ENCODE peak calls at places on chromosome 7, in seven cellular contexts. One of them, this sample, is unnamed.

GRCh38 chr7:31047282-31047681 is 4.8 kb upstream of the ADCYAP1R1 start:
- DNase-seq in LoVo: no peak
- DNase-seq in IMR-90: no peak
- DNase-seq in heart left ventricle: no peak
- DNase-seq in stimulated activated CD4-positive, alpha-beta T cell treated with anti-CD3 and anti-CD28 coated beads, Interleukin-4, amount 100 ng/mL, for 4 hours: no peak
- DNase-seq in cardiac fibroblast: no peak
- DNase-seq in activated T-cell treated with anti-CD3 and anti-CD28 coated beads for 48 hours: no peak
- DNase-seq in this sample: no peak

GRCh38 chr7:53518319-53518718 is 482.9 kb downstream of the POM121L12 start:
- DNase-seq in heart left ventricle: no peak
- DNase-seq in stimulated activated CD4-positive, alpha-beta T cell treated with anti-CD3 and anti-CD28 coated beads, Interleukin-4, amount 100 ng/mL, for 4 hours: no peak
- DNase-seq in IMR-90: no peak
- DNase-seq in LoVo: no peak
- DNase-seq in activated T-cell treated with anti-CD3 and anti-CD28 coated beads for 48 hours: no peak
- DNase-seq in cardiac fibroblast: no peak
- DNase-seq in this sample: no peak

GRCh38 chr7:138999414-138999813 is 18.2 kb upstream of the KIAA1549 start:
- DNase-seq in stimulated activated CD4-positive, alpha-beta T cell treated with anti-CD3 and anti-CD28 coated beads, Interleukin-4, amount 100 ng/mL, for 4 hours: no peak
- DNase-seq in LoVo: no peak
- DNase-seq in activated T-cell treated with anti-CD3 and anti-CD28 coated beads for 48 hours: no peak
- DNase-seq in heart left ventricle: no peak
- DNase-seq in IMR-90: no peak
- DNase-seq in cardiac fibroblast: no peak
- DNase-seq in this sample: no peak

GRCh38 chr7:138785587-138786437 is 12.0 kb upstream of the TMEM213 start:
- DNase-seq in activated T-cell treated with anti-CD3 and anti-CD28 coated beads for 48 hours: no peak
- DNase-seq in IMR-90: peak
- DNase-seq in LoVo: peak
- DNase-seq in heart left ventricle: no peak
- DNase-seq in cardiac fibroblast: peak
- DNase-seq in stimulated activated CD4-positive, alpha-beta T cell treated with anti-CD3 and anti-CD28 coated beads, Interleukin-4, amount 100 ng/mL, for 4 hours: no peak
- DNase-seq in this sample: peak

GRCh38 chr7:44847509-44847919 is 373 bp downstream of the H2AZ2 start:
- DNase-seq in cardiac fibroblast: peak
- DNase-seq in LoVo: peak
- DNase-seq in heart left ventricle: peak
- DNase-seq in activated T-cell treated with anti-CD3 and anti-CD28 coated beads for 48 hours: peak
- DNase-seq in IMR-90: peak
- DNase-seq in stimulated activated CD4-positive, alpha-beta T cell treated with anti-CD3 and anti-CD28 coated beads, Interleukin-4, amount 100 ng/mL, for 4 hours: peak
- DNase-seq in this sample: peak

GRCh38 chr7:20647051-20647450 is 31.6 kb downstream of the ABCB5 start:
- DNase-seq in IMR-90: no peak
- DNase-seq in heart left ventricle: no peak
- DNase-seq in stimulated activated CD4-positive, alpha-beta T cell treated with anti-CD3 and anti-CD28 coated beads, Interleukin-4, amount 100 ng/mL, for 4 hours: no peak
- DNase-seq in cardiac fibroblast: no peak
- DNase-seq in LoVo: no peak
- DNase-seq in activated T-cell treated with anti-CD3 and anti-CD28 coated beads for 48 hours: no peak
- DNase-seq in this sample: no peak

GRCh38 chr7:123645516-123645915 is 10.2 kb upstream of the LMOD2 start:
- DNase-seq in IMR-90: no peak
- DNase-seq in stimulated activated CD4-positive, alpha-beta T cell treated with anti-CD3 and anti-CD28 coated beads, Interleukin-4, amount 100 ng/mL, for 4 hours: no peak
- DNase-seq in cardiac fibroblast: peak
- DNase-seq in activated T-cell treated with anti-CD3 and anti-CD28 coated beads for 48 hours: no peak
- DNase-seq in heart left ventricle: peak
- DNase-seq in LoVo: no peak
- DNase-seq in this sample: no peak

GRCh38 chr7:31767686-31768358 is 80.8 kb downstream of the PPP1R17 start:
- DNase-seq in stimulated activated CD4-positive, alpha-beta T cell treated with anti-CD3 and anti-CD28 coated beads, Interleukin-4, amount 100 ng/mL, for 4 hours: no peak
- DNase-seq in heart left ventricle: no peak
- DNase-seq in activated T-cell treated with anti-CD3 and anti-CD28 coated beads for 48 hours: no peak
- DNase-seq in cardiac fibroblast: no peak
- DNase-seq in LoVo: no peak
- DNase-seq in IMR-90: no peak
- DNase-seq in this sample: no peak

GRCh38 chr7:159197066-159197975 is 52.7 kb upstream of the VIPR2 start:
- DNase-seq in activated T-cell treated with anti-CD3 and anti-CD28 coated beads for 48 hours: peak
- DNase-seq in LoVo: no peak
- DNase-seq in heart left ventricle: no peak
- DNase-seq in cardiac fibroblast: no peak
- DNase-seq in stimulated activated CD4-positive, alpha-beta T cell treated with anti-CD3 and anti-CD28 coated beads, Interleukin-4, amount 100 ng/mL, for 4 hours: peak
- DNase-seq in IMR-90: no peak
- DNase-seq in this sample: no peak

GRCh38 chr7:33459340-33459751 is 330.0 kb downstream of the BBS9 start:
- DNase-seq in LoVo: peak
- DNase-seq in heart left ventricle: no peak
- DNase-seq in IMR-90: peak
- DNase-seq in stimulated activated CD4-positive, alpha-beta T cell treated with anti-CD3 and anti-CD28 coated beads, Interleukin-4, amount 100 ng/mL, for 4 hours: no peak
- DNase-seq in activated T-cell treated with anti-CD3 and anti-CD28 coated beads for 48 hours: no peak
- DNase-seq in cardiac fibroblast: peak
- DNase-seq in this sample: peak

GRCh38 chr7:21550821-21551531 is 8.1 kb downstream of the DNAH11 start:
- DNase-seq in IMR-90: no peak
- DNase-seq in LoVo: peak
- DNase-seq in activated T-cell treated with anti-CD3 and anti-CD28 coated beads for 48 hours: no peak
- DNase-seq in cardiac fibroblast: no peak
- DNase-seq in stimulated activated CD4-positive, alpha-beta T cell treated with anti-CD3 and anti-CD28 coated beads, Interleukin-4, amount 100 ng/mL, for 4 hours: no peak
- DNase-seq in heart left ventricle: no peak
- DNase-seq in this sample: no peak

GRCh38 chr7:148959726-148960125 is 68.6 kb downstream of the PDIA4 start:
- DNase-seq in IMR-90: no peak
- DNase-seq in stimulated activated CD4-positive, alpha-beta T cell treated with anti-CD3 and anti-CD28 coated beads, Interleukin-4, amount 100 ng/mL, for 4 hours: no peak
- DNase-seq in heart left ventricle: no peak
- DNase-seq in LoVo: no peak
- DNase-seq in activated T-cell treated with anti-CD3 and anti-CD28 coated beads for 48 hours: no peak
- DNase-seq in cardiac fibroblast: no peak
- DNase-seq in this sample: no peak

GRCh38 chr7:25259487-25260243 is 31.4 kb upstream of the NPVF start:
- DNase-seq in LoVo: peak
- DNase-seq in heart left ventricle: peak
- DNase-seq in cardiac fibroblast: peak
- DNase-seq in stimulated activated CD4-positive, alpha-beta T cell treated with anti-CD3 and anti-CD28 coated beads, Interleukin-4, amount 100 ng/mL, for 4 hours: peak
- DNase-seq in IMR-90: peak
- DNase-seq in activated T-cell treated with anti-CD3 and anti-CD28 coated beads for 48 hours: peak
- DNase-seq in this sample: peak

GRCh38 chr7:36300696-36301350 is 88.8 kb upstream of the ANLN start:
- DNase-seq in activated T-cell treated with anti-CD3 and anti-CD28 coated beads for 48 hours: no peak
- DNase-seq in heart left ventricle: no peak
- DNase-seq in cardiac fibroblast: peak
- DNase-seq in LoVo: no peak
- DNase-seq in IMR-90: no peak
- DNase-seq in stimulated activated CD4-positive, alpha-beta T cell treated with anti-CD3 and anti-CD28 coated beads, Interleukin-4, amount 100 ng/mL, for 4 hours: no peak
- DNase-seq in this sample: no peak

GRCh38 chr7:158820656-158821055 is 8.7 kb downstream of the ESYT2 start:
- DNase-seq in stimulated activated CD4-positive, alpha-beta T cell treated with anti-CD3 and anti-CD28 coated beads, Interleukin-4, amount 100 ng/mL, for 4 hours: no peak
- DNase-seq in heart left ventricle: no peak
- DNase-seq in cardiac fibroblast: peak
- DNase-seq in activated T-cell treated with anti-CD3 and anti-CD28 coated beads for 48 hours: no peak
- DNase-seq in LoVo: peak
- DNase-seq in IMR-90: peak
- DNase-seq in this sample: no peak

GRCh38 chr7:106036004-106036403 is 72.9 kb downstream of the CDHR3 start:
- DNase-seq in stimulated activated CD4-positive, alpha-beta T cell treated with anti-CD3 and anti-CD28 coated beads, Interleukin-4, amount 100 ng/mL, for 4 hours: no peak
- DNase-seq in cardiac fibroblast: no peak
- DNase-seq in LoVo: no peak
- DNase-seq in activated T-cell treated with anti-CD3 and anti-CD28 coated beads for 48 hours: no peak
- DNase-seq in heart left ventricle: no peak
- DNase-seq in IMR-90: no peak
- DNase-seq in this sample: no peak

GRCh38 chr7:13949450-13949849 is 40.0 kb downstream of the ETV1 start:
- DNase-seq in cardiac fibroblast: no peak
- DNase-seq in heart left ventricle: no peak
- DNase-seq in activated T-cell treated with anti-CD3 and anti-CD28 coated beads for 48 hours: no peak
- DNase-seq in IMR-90: no peak
- DNase-seq in LoVo: no peak
- DNase-seq in stimulated activated CD4-positive, alpha-beta T cell treated with anti-CD3 and anti-CD28 coated beads, Interleukin-4, amount 100 ng/mL, for 4 hours: no peak
- DNase-seq in this sample: no peak

GRCh38 chr7:48140001-48140681 is 31.1 kb upstream of the ABCA13 start:
- DNase-seq in cardiac fibroblast: peak
- DNase-seq in stimulated activated CD4-positive, alpha-beta T cell treated with anti-CD3 and anti-CD28 coated beads, Interleukin-4, amount 100 ng/mL, for 4 hours: no peak
- DNase-seq in activated T-cell treated with anti-CD3 and anti-CD28 coated beads for 48 hours: no peak
- DNase-seq in heart left ventricle: no peak
- DNase-seq in IMR-90: no peak
- DNase-seq in LoVo: peak
- DNase-seq in this sample: peak

GRCh38 chr7:134693256-134693655 is 46.6 kb downstream of the BPGM start:
- DNase-seq in IMR-90: peak
- DNase-seq in activated T-cell treated with anti-CD3 and anti-CD28 coated beads for 48 hours: no peak
- DNase-seq in cardiac fibroblast: peak
- DNase-seq in LoVo: no peak
- DNase-seq in stimulated activated CD4-positive, alpha-beta T cell treated with anti-CD3 and anti-CD28 coated beads, Interleukin-4, amount 100 ng/mL, for 4 hours: no peak
- DNase-seq in heart left ventricle: no peak
- DNase-seq in this sample: peak

GRCh38 chr7:668139-668871 is 58.2 kb upstream of the DNAAF5 start:
- DNase-seq in activated T-cell treated with anti-CD3 and anti-CD28 coated beads for 48 hours: no peak
- DNase-seq in LoVo: no peak
- DNase-seq in stimulated activated CD4-positive, alpha-beta T cell treated with anti-CD3 and anti-CD28 coated beads, Interleukin-4, amount 100 ng/mL, for 4 hours: no peak
- DNase-seq in cardiac fibroblast: peak
- DNase-seq in heart left ventricle: peak
- DNase-seq in IMR-90: peak
- DNase-seq in this sample: peak

This sample was measured in HFFc6.